ENCODE peak calls at places on chromosomes 3 and 15, in six cellular contexts. Y is SJSA1, X is lower lobe of right lung, F is nephron progenitor cell, K is NCI-H774, Z is GM18507. B is an unnamed sample.
A peak's percentile ranks its signal among the peaks of the same experiment; 100 is the strongest.

GRCh38 chr15:85582076-85582718 is 201.8 kb downstream of the AKAP13 start:
- DNase-seq in Y (no peak), X (no peak), F (no peak), K (no peak), Z (no peak), B (no peak)

GRCh38 chr3:145182196-145182911 is 978.6 kb downstream of the PLOD2 start:
- DNase-seq in Y (no peak), X (no peak), F (no peak), K (no peak), Z (no peak), B (no peak)

GRCh38 chr3:51686512-51687215 is 15.6 kb downstream of the TEX264 start:
- DNase-seq in Y (no peak), X (peak; percentile 72), F (no peak), K (no peak), Z (peak; percentile 53), B (peak; percentile 44)

GRCh38 chr15:25181290-25182097 is 226.7 kb downstream of the SNRPN start:
- DNase-seq in Y (peak; percentile 8), X (peak; percentile 34), F (no peak), K (no peak), Z (no peak), B (no peak)

GRCh38 chr15:76346666-76347506 is 10.3 kb downstream of the ISL2 start:
- DNase-seq in Y (no peak), X (no peak), F (peak; percentile 60), K (no peak), Z (no peak), B (no peak)

GRCh38 chr3:119211193-119211592 is 29.5 kb downstream of the B4GALT4 start:
- DNase-seq in Y (no peak), X (no peak), F (no peak), K (no peak), Z (no peak), B (no peak)

GRCh38 chr15:49084285-49084570 is 38.0 kb upstream of the SECISBP2L start:
- DNase-seq in Y (no peak), X (no peak), F (no peak), K (no peak), Z (no peak), B (no peak)

GRCh38 chr15:90789496-90789895 is 72.3 kb downstream of the BLM start:
- DNase-seq in Y (no peak), X (no peak), F (no peak), K (no peak), Z (no peak), B (no peak)

GRCh38 chr15:30906366-30906765 is 2.7 kb downstream of the FAN1 start:
- DNase-seq in Y (no peak), X (no peak), F (no peak), K (no peak), Z (no peak), B (no peak)

GRCh38 chr15:25182736-25183445 is 228.1 kb downstream of the SNRPN start:
- DNase-seq in Y (peak; percentile 10), X (peak; percentile 24), F (no peak), K (no peak), Z (no peak), B (no peak)

GRCh38 chr3:124812291-124813265 is 74.6 kb downstream of the ITGB5 start:
- DNase-seq in Y (peak; percentile 78), X (no peak), F (no peak), K (no peak), Z (no peak), B (no peak)

GRCh38 chr3:14266361-14266760 is 87.7 kb downstream of the LSM3 start:
- DNase-seq in Y (peak; percentile 53), X (no peak), F (no peak), K (no peak), Z (no peak), B (no peak)

GRCh38 chr3:16148783-16149182 is 25.7 kb upstream of the GALNT15 start:
- DNase-seq in Y (peak; percentile 82), X (no peak), F (no peak), K (no peak), Z (no peak), B (no peak)

GRCh38 chr3:111338059-111338698 is 203.8 kb upstream of the CD96 start:
- DNase-seq in Y (no peak), X (no peak), F (peak; percentile 35), K (peak; percentile 20), Z (no peak), B (no peak)

GRCh38 chr15:39028069-39028468 is 463.5 kb upstream of the RASGRP1 start:
- DNase-seq in Y (peak; percentile 62), X (no peak), F (no peak), K (no peak), Z (no peak), B (no peak)

B was measured in GM12864.